ENCODE peak calls at places on chromosome 13, in ten cellular contexts. U, Z, S, M, C, J, P, Y, G and T are unnamed samples.

GRCh38 chr13:103044054-103044453 is 22.2 kb downstream of the SLC10A2 start:
- ATAC-seq in U (no peak), Z (no peak), S (no peak), M (no peak), C (no peak), J (no peak), P (no peak), Y (no peak), G (no peak), T (no peak)

GRCh38 chr13:49784886-49785570 is 7.5 kb downstream of the KPNA3 start:
- ATAC-seq in U (no peak), Z (no peak), S (no peak), M (no peak), C (no peak), J (peak), P (no peak), Y (no peak), G (no peak), T (no peak)

GRCh38 chr13:23859455-23859854 is 29.7 kb downstream of the MIPEP start:
- ATAC-seq in U (no peak), Z (no peak), S (peak), M (no peak), C (no peak), J (no peak), P (no peak), Y (no peak), G (no peak), T (no peak)

GRCh38 chr13:42832341-42833153 is 51.2 kb downstream of the FAM216B start:
- ATAC-seq in U (no peak), Z (peak), S (peak), M (no peak), C (peak), J (no peak), P (no peak), Y (no peak), G (peak), T (no peak)

GRCh38 chr13:49258097-49258796 is 10.5 kb downstream of the CDADC1 start:
- ATAC-seq in U (no peak), Z (peak), S (no peak), M (peak), C (no peak), J (no peak), P (no peak), Y (no peak), G (no peak), T (no peak)

GRCh38 chr13:73653688-73654087 is 480.5 kb downstream of the KLF12 start:
- ATAC-seq in U (no peak), Z (no peak), S (no peak), M (no peak), C (no peak), J (no peak), P (peak), Y (no peak), G (no peak), T (no peak)

GRCh38 chr13:86692291-86692690 is 893.1 kb upstream of the SLITRK6 start:
- ATAC-seq in U (no peak), Z (no peak), S (no peak), M (no peak), C (no peak), J (no peak), P (no peak), Y (no peak), G (no peak), T (no peak)

GRCh38 chr13:59064042-59064441 is 1099.7 kb downstream of the DIAPH3 start:
- ATAC-seq in U (no peak), Z (no peak), S (no peak), M (no peak), C (no peak), J (no peak), P (no peak), Y (no peak), G (no peak), T (no peak)

GRCh38 chr13:74077847-74078246 is 56.4 kb downstream of the KLF12 start:
- ATAC-seq in U (no peak), Z (no peak), S (no peak), M (no peak), C (peak), J (no peak), P (no peak), Y (no peak), G (no peak), T (no peak)

GRCh38 chr13:76697277-76697676 is 188.9 kb downstream of the KCTD12 start:
- ATAC-seq in U (no peak), Z (no peak), S (no peak), M (no peak), C (no peak), J (no peak), P (no peak), Y (no peak), G (no peak), T (no peak)

GRCh38 chr13:35978607-35979316 is 152.4 kb downstream of the DCLK1 start:
- ATAC-seq in U (no peak), Z (no peak), S (peak), M (no peak), C (peak), J (peak), P (no peak), Y (no peak), G (peak), T (no peak)

GRCh38 chr13:66424417-66424816 is 805.7 kb downstream of the PCDH9 start:
- ATAC-seq in U (no peak), Z (no peak), S (peak), M (no peak), C (no peak), J (no peak), P (no peak), Y (no peak), G (no peak), T (no peak)

GRCh38 chr13:113035209-113035800 is 66.3 kb downstream of the MCF2L start:
- ATAC-seq in U (no peak), Z (no peak), S (peak), M (no peak), C (peak), J (peak), P (no peak), Y (no peak), G (peak), T (no peak)